ENCODE peak calls at places on chromosomes 7 and 10, in four cellular contexts. J is K562, E is HL-60, T is GM12878. B is an unnamed sample.

GRCh38 chr10:11345224-11346054 is 266.0 kb downstream of the USP6NL start:
- DNase-seq in J (no peak), E (no peak), T (peak), B (no peak)

GRCh38 chr10:124728830-124729661 is 15.1 kb downstream of the FAM53B start:
- DNase-seq in J (no peak), E (no peak), T (no peak), B (no peak)

GRCh38 chr10:103685880-103686669 is 169.3 kb downstream of the SH3PXD2A start:
- DNase-seq in J (peak), E (no peak), T (no peak), B (peak)

GRCh38 chr7:41979834-41980307 is 257.1 kb downstream of the GLI3 start:
- DNase-seq in J (peak), E (no peak), T (no peak), B (no peak)

GRCh38 chr10:125043824-125044658 is 102.1 kb downstream of the ZRANB1 start:
- DNase-seq in J (peak), E (no peak), T (no peak), B (no peak)

GRCh38 chr10:132069849-132070182 is 4.1 kb downstream of the JAKMIP3 start:
- DNase-seq in J (no peak), E (no peak), T (no peak), B (no peak)

GRCh38 chr10:7117806-7118674 is 292.8 kb downstream of the SFMBT2 start:
- DNase-seq in J (no peak), E (no peak), T (no peak), B (no peak)

GRCh38 chr10:78721231-78721630 is 347.5 kb upstream of the ZMIZ1 start:
- DNase-seq in J (no peak), E (no peak), T (no peak), B (no peak)

GRCh38 chr7:12162420-12163113 is 48.5 kb upstream of the TMEM106B start:
- DNase-seq in J (no peak), E (no peak), T (no peak), B (no peak)

GRCh38 chr10:51186358-51186757 is 112.1 kb downstream of the PRKG1 start:
- DNase-seq in J (no peak), E (no peak), T (no peak), B (no peak)

GRCh38 chr7:34558026-34558425 is 100.0 kb upstream of the NPSR1 start:
- DNase-seq in J (no peak), E (no peak), T (no peak), B (no peak)

GRCh38 chr10:26994743-26995142 is 105.6 kb downstream of the ANKRD26 start:
- DNase-seq in J (no peak), E (no peak), T (no peak), B (no peak)

GRCh38 chr10:71597821-71598498 is 121.6 kb downstream of the C10orf105 start:
- DNase-seq in J (peak), E (peak), T (no peak), B (peak)

GRCh38 chr7:113770146-113770738 is 148.6 kb downstream of the PPP1R3A start:
- DNase-seq in J (no peak), E (no peak), T (no peak), B (no peak)

GRCh38 chr10:29859521-29860130 is 199.8 kb downstream of the JCAD start:
- DNase-seq in J (no peak), E (no peak), T (no peak), B (no peak)

GRCh38 chr10:43385412-43386004 is 14.1 kb downstream of the FXYD4 start:
- DNase-seq in J (no peak), E (peak), T (no peak), B (no peak)

GRCh38 chr7:134695321-134695860 is 48.7 kb downstream of the BPGM start:
- DNase-seq in J (no peak), E (no peak), T (no peak), B (no peak)

GRCh38 chr10:477620-478019 is 211.8 kb downstream of the DIP2C start:
- DNase-seq in J (no peak), E (no peak), T (no peak), B (no peak)

GRCh38 chr7:137986252-137987010 is 15.5 kb downstream of the CREB3L2 start:
- DNase-seq in J (no peak), E (no peak), T (no peak), B (no peak)

GRCh38 chr10:94225589-94225988 is 137.2 kb downstream of the NOC3L start:
- DNase-seq in J (no peak), E (no peak), T (no peak), B (no peak)

GRCh38 chr10:15266117-15266516 is 97.6 kb upstream of the NMT2 start:
- DNase-seq in J (no peak), E (no peak), T (no peak), B (no peak)

GRCh38 chr7:139767561-139767982 is 10.2 kb downstream of the HIPK2 start:
- DNase-seq in J (no peak), E (no peak), T (peak), B (peak)

GRCh38 chr10:122999347-122999746 is 9.2 kb downstream of the IKZF5 start:
- DNase-seq in J (no peak), E (no peak), T (no peak), B (no peak)

GRCh38 chr7:64429232-64429631 is 115.5 kb downstream of the ZNF736 start:
- DNase-seq in J (no peak), E (no peak), T (no peak), B (no peak)

GRCh38 chr7:13982940-13983677 is 6.4 kb downstream of the ETV1 start:
- DNase-seq in J (no peak), E (no peak), T (no peak), B (no peak)

GRCh38 chr7:13988011-13988410 is 1.5 kb downstream of the ETV1 start:
- DNase-seq in J (no peak), E (no peak), T (no peak), B (no peak)

GRCh38 chr7:13987395-13987794 is 2.1 kb downstream of the ETV1 start:
- DNase-seq in J (no peak), E (no peak), T (no peak), B (no peak)

GRCh38 chr7:13986208-13986607 is 3.3 kb downstream of the ETV1 start:
- DNase-seq in J (no peak), E (no peak), T (no peak), B (no peak)

GRCh38 chr7:13984831-13985685 is 4.4 kb downstream of the ETV1 start:
- DNase-seq in J (no peak), E (no peak), T (no peak), B (no peak)
- TF ChIP-seq SPI1 in J (no peak), E (no peak), T (no peak), B (no peak)

DNA sequence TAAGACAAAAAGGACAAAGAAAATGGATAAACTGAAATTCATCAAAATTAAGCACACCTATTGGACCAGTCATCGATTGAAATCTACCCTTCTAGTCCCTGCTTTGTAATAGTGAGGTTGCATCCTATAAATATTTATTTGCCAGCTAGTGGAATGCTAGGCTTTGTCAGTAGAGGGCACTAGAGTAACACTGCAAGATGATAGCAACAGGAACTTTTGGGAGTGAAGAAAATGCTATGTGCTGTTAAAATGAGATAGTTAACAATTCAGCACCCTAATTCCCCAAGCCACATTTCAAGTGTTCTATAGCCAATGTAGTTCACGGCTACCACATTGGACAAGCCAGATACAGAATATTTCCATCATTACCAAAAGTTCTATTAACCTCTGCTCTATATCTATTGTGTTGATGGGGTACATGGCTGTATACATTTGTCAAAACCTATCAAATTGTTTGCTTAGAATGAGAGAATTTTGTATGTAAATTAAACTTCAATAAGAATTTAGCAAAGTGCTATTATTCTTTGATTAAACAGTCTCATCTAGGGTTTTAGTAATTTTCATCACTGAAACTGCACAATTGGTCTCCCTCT is 69.8 kb downstream of the LSMEM1 start:
- DNase-seq in J (peak), E (peak), T (peak), B (peak)
- TF ChIP-seq SPI1 in J (no peak), E (no peak), T (no peak), B (no peak)

GRCh38 chr10:102645388-102645740 is 1.1 kb downstream of the TRIM8 start:
- DNase-seq in J (no peak), E (no peak), T (no peak), B (no peak)
- TF ChIP-seq SPI1 in J (no peak), E (no peak), T (no peak), B (no peak)

DNA sequence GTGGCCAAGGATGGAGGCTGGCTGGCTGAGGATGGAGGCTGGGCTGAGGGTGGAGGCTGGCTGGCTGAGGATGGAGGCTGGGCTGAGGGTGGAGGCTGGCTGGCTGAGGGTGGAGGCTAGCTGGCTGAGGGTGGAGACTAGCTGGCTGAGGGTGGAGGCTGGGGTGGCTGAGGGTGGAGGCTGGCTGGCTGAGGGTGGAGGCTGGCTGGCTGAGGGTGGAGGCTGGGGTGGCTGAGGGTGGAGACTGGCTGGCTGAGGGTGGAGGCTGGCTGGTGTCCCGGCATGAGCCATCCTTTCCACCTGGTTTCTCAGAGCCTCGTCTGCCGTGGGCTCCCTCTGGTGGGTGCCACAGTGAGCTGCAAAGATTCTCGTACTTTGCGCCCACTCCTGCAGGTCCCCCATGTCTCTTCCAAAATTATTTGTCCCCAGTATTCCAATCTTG is 88.4 kb downstream of the ELFN1 start:
- DNase-seq in J (no peak), E (no peak), T (no peak), B (no peak)
- TF ChIP-seq SPI1 in J (no peak), E (no peak), T (no peak), B (no peak)

B was measured in GM12891.